ENCODE peak calls at places on chromosome 15, in six cellular contexts. One of them, this sample, is unnamed.

GRCh38 chr15:85543741-85544155 is 163.3 kb downstream of the AKAP13 start:
- DNase-seq in T-helper 9 cell: peak
- DNase-seq in AG04449: no peak
- DNase-seq in left lobe of liver: no peak
- DNase-seq in lung microvascular endothelial cell: peak
- DNase-seq in natural killer cell treated with Interleukin-12 subunit alpha and Interleukin-12 subunit beta and Interleukin-15 and Interleukin-18, amount 100 ng/mL, for 72 hours: peak
- DNase-seq in this sample: no peak

GRCh38 chr15:92393287-92393993 is at the start of gene ST8SIA2:
- DNase-seq in AG04449: no peak
- DNase-seq in T-helper 9 cell: no peak
- DNase-seq in left lobe of liver: no peak
- DNase-seq in lung microvascular endothelial cell: no peak
- DNase-seq in natural killer cell treated with Interleukin-12 subunit alpha and Interleukin-12 subunit beta and Interleukin-15 and Interleukin-18, amount 100 ng/mL, for 72 hours: no peak
- DNase-seq in this sample: no peak

GRCh38 chr15:22907161-22907950 is 68.9 kb downstream of the NIPA2 start:
- DNase-seq in T-helper 9 cell: no peak
- DNase-seq in left lobe of liver: no peak
- DNase-seq in lung microvascular endothelial cell: no peak
- DNase-seq in AG04449: no peak
- DNase-seq in natural killer cell treated with Interleukin-12 subunit alpha and Interleukin-12 subunit beta and Interleukin-15 and Interleukin-18, amount 100 ng/mL, for 72 hours: no peak
- DNase-seq in this sample: no peak

GRCh38 chr15:39413558-39413957 is 167.3 kb upstream of the THBS1 start:
- DNase-seq in natural killer cell treated with Interleukin-12 subunit alpha and Interleukin-12 subunit beta and Interleukin-15 and Interleukin-18, amount 100 ng/mL, for 72 hours: no peak
- DNase-seq in T-helper 9 cell: no peak
- DNase-seq in left lobe of liver: no peak
- DNase-seq in lung microvascular endothelial cell: no peak
- DNase-seq in AG04449: no peak
- DNase-seq in this sample: no peak

GRCh38 chr15:91549581-91549980 is 303.9 kb upstream of the SLCO3A1 start:
- DNase-seq in T-helper 9 cell: no peak
- DNase-seq in natural killer cell treated with Interleukin-12 subunit alpha and Interleukin-12 subunit beta and Interleukin-15 and Interleukin-18, amount 100 ng/mL, for 72 hours: no peak
- DNase-seq in left lobe of liver: peak
- DNase-seq in AG04449: no peak
- DNase-seq in lung microvascular endothelial cell: no peak
- DNase-seq in this sample: no peak

GRCh38 chr15:63256433-63256884 is 20.9 kb upstream of the APH1B start:
- DNase-seq in lung microvascular endothelial cell: peak
- DNase-seq in T-helper 9 cell: no peak
- DNase-seq in left lobe of liver: no peak
- DNase-seq in natural killer cell treated with Interleukin-12 subunit alpha and Interleukin-12 subunit beta and Interleukin-15 and Interleukin-18, amount 100 ng/mL, for 72 hours: no peak
- DNase-seq in AG04449: peak
- DNase-seq in this sample: no peak

GRCh38 chr15:34837246-34838016 is 42.1 kb upstream of the ACTC1 start:
- DNase-seq in left lobe of liver: no peak
- DNase-seq in lung microvascular endothelial cell: peak
- DNase-seq in natural killer cell treated with Interleukin-12 subunit alpha and Interleukin-12 subunit beta and Interleukin-15 and Interleukin-18, amount 100 ng/mL, for 72 hours: no peak
- DNase-seq in AG04449: no peak
- DNase-seq in T-helper 9 cell: no peak
- DNase-seq in this sample: no peak

GRCh38 chr15:89822030-89822429 is 7.4 kb upstream of the ANPEP start:
- DNase-seq in lung microvascular endothelial cell: peak
- DNase-seq in left lobe of liver: no peak
- DNase-seq in natural killer cell treated with Interleukin-12 subunit alpha and Interleukin-12 subunit beta and Interleukin-15 and Interleukin-18, amount 100 ng/mL, for 72 hours: no peak
- DNase-seq in AG04449: no peak
- DNase-seq in T-helper 9 cell: no peak
- DNase-seq in this sample: no peak

GRCh38 chr15:71011503-71012155 is 103.6 kb upstream of the THSD4 start:
- DNase-seq in left lobe of liver: no peak
- DNase-seq in AG04449: peak
- DNase-seq in lung microvascular endothelial cell: peak
- DNase-seq in T-helper 9 cell: no peak
- DNase-seq in natural killer cell treated with Interleukin-12 subunit alpha and Interleukin-12 subunit beta and Interleukin-15 and Interleukin-18, amount 100 ng/mL, for 72 hours: no peak
- DNase-seq in this sample: no peak

GRCh38 chr15:99509686-99510461 is 55.9 kb upstream of the MEF2A start:
- DNase-seq in AG04449: no peak
- DNase-seq in lung microvascular endothelial cell: peak
- DNase-seq in left lobe of liver: no peak
- DNase-seq in natural killer cell treated with Interleukin-12 subunit alpha and Interleukin-12 subunit beta and Interleukin-15 and Interleukin-18, amount 100 ng/mL, for 72 hours: no peak
- DNase-seq in T-helper 9 cell: no peak
- DNase-seq in this sample: no peak

GRCh38 chr15:51380999-51381806 is 39.7 kb downstream of the GLDN start:
- DNase-seq in lung microvascular endothelial cell: peak
- DNase-seq in natural killer cell treated with Interleukin-12 subunit alpha and Interleukin-12 subunit beta and Interleukin-15 and Interleukin-18, amount 100 ng/mL, for 72 hours: no peak
- DNase-seq in AG04449: no peak
- DNase-seq in T-helper 9 cell: no peak
- DNase-seq in left lobe of liver: peak
- DNase-seq in this sample: no peak

GRCh38 chr15:71092056-71092600 is 23.1 kb upstream of the THSD4 start:
- DNase-seq in natural killer cell treated with Interleukin-12 subunit alpha and Interleukin-12 subunit beta and Interleukin-15 and Interleukin-18, amount 100 ng/mL, for 72 hours: no peak
- DNase-seq in AG04449: no peak
- DNase-seq in left lobe of liver: no peak
- DNase-seq in lung microvascular endothelial cell: no peak
- DNase-seq in T-helper 9 cell: no peak
- DNase-seq in this sample: no peak

GRCh38 chr15:101066501-101067408 is 147.6 kb downstream of the LRRK1 start:
- DNase-seq in AG04449: no peak
- DNase-seq in T-helper 9 cell: no peak
- DNase-seq in lung microvascular endothelial cell: no peak
- DNase-seq in left lobe of liver: no peak
- DNase-seq in natural killer cell treated with Interleukin-12 subunit alpha and Interleukin-12 subunit beta and Interleukin-15 and Interleukin-18, amount 100 ng/mL, for 72 hours: no peak
- DNase-seq in this sample: no peak

GRCh38 chr15:84826369-84826823 is 9.2 kb downstream of the ALPK3 start:
- DNase-seq in left lobe of liver: peak
- DNase-seq in AG04449: no peak
- DNase-seq in T-helper 9 cell: no peak
- DNase-seq in natural killer cell treated with Interleukin-12 subunit alpha and Interleukin-12 subunit beta and Interleukin-15 and Interleukin-18, amount 100 ng/mL, for 72 hours: no peak
- DNase-seq in lung microvascular endothelial cell: peak
- DNase-seq in this sample: no peak

GRCh38 chr15:39213385-39213840 is 367.5 kb upstream of the THBS1 start:
- DNase-seq in natural killer cell treated with Interleukin-12 subunit alpha and Interleukin-12 subunit beta and Interleukin-15 and Interleukin-18, amount 100 ng/mL, for 72 hours: no peak
- DNase-seq in T-helper 9 cell: no peak
- DNase-seq in left lobe of liver: no peak
- DNase-seq in AG04449: peak
- DNase-seq in lung microvascular endothelial cell: no peak
- DNase-seq in this sample: no peak

GRCh38 chr15:61584410-61584809 is 355.3 kb upstream of the RORA start:
- DNase-seq in lung microvascular endothelial cell: peak
- DNase-seq in T-helper 9 cell: no peak
- DNase-seq in left lobe of liver: no peak
- DNase-seq in natural killer cell treated with Interleukin-12 subunit alpha and Interleukin-12 subunit beta and Interleukin-15 and Interleukin-18, amount 100 ng/mL, for 72 hours: no peak
- DNase-seq in AG04449: no peak
- DNase-seq in this sample: no peak

GRCh38 chr15:77027697-77028450 is 32.9 kb downstream of the PSTPIP1 start:
- DNase-seq in AG04449: no peak
- DNase-seq in T-helper 9 cell: no peak
- DNase-seq in natural killer cell treated with Interleukin-12 subunit alpha and Interleukin-12 subunit beta and Interleukin-15 and Interleukin-18, amount 100 ng/mL, for 72 hours: peak
- DNase-seq in lung microvascular endothelial cell: peak
- DNase-seq in left lobe of liver: peak
- DNase-seq in this sample: no peak

GRCh38 chr15:78840661-78841060 is 29.4 kb upstream of the ADAMTS7 start:
- DNase-seq in lung microvascular endothelial cell: peak
- DNase-seq in T-helper 9 cell: no peak
- DNase-seq in AG04449: no peak
- DNase-seq in natural killer cell treated with Interleukin-12 subunit alpha and Interleukin-12 subunit beta and Interleukin-15 and Interleukin-18, amount 100 ng/mL, for 72 hours: no peak
- DNase-seq in left lobe of liver: no peak
- DNase-seq in this sample: no peak

GRCh38 chr15:48392356-48392755 is 61.1 kb downstream of the DUT start:
- DNase-seq in AG04449: no peak
- DNase-seq in lung microvascular endothelial cell: peak
- DNase-seq in T-helper 9 cell: no peak
- DNase-seq in natural killer cell treated with Interleukin-12 subunit alpha and Interleukin-12 subunit beta and Interleukin-15 and Interleukin-18, amount 100 ng/mL, for 72 hours: no peak
- DNase-seq in left lobe of liver: no peak
- DNase-seq in this sample: no peak